ENCODE peak calls at places on chromosomes 1 and 21, in ten cellular contexts. P is fibroblast of mammary gland, V is lower lobe of right lung, B is WERI-Rb-1, T is Karpas-422, Q is hepatocyte, C is mesendoderm, L is astrocyte of the cerebellum, Z is psoas muscle, W is fibroblast of lung. Y is an unnamed sample.

GRCh38 chr1:161044908-161045748 is 649 bp downstream of the USF1 start:
- DNase-seq in B (peak), P (peak), Q (peak), V (peak), C (peak), W (peak), L (peak), T (peak), Z (peak), Y (no peak)

GRCh38 chr1:229952670-229953520 is 114.1 kb upstream of the GALNT2 start:
- DNase-seq in L (peak), P (peak), Z (no peak), T (no peak), V (no peak), C (no peak), B (no peak), W (peak), Q (no peak), Y (no peak)

GRCh38 chr1:50735443-50735842 is 224.6 kb downstream of the FAF1 start:
- DNase-seq in L (peak), Z (no peak), W (peak), V (no peak), P (peak), B (no peak), T (peak), Q (peak), C (peak), Y (no peak)

GRCh38 chr1:17744666-17745563 is 10.2 kb upstream of the ACTL8 start:
- DNase-seq in T (no peak), Z (no peak), V (no peak), Q (no peak), B (peak), C (no peak), W (no peak), P (no peak), L (no peak), Y (no peak)

GRCh38 chr1:21451981-21452411 is 12.1 kb downstream of the NBPF3 start:
- DNase-seq in V (no peak), W (peak), Q (no peak), L (no peak), B (no peak), P (no peak), Z (no peak), T (peak), C (no peak), Y (peak)

GRCh38 chr1:213852107-213852506 is 135.7 kb upstream of the PROX1 start:
- DNase-seq in Z (no peak), W (no peak), B (no peak), V (no peak), P (no peak), Q (no peak), L (no peak), T (no peak), C (no peak), Y (no peak)

GRCh38 chr21:32492376-32492775 is 79.9 kb downstream of the EVA1C start:
- DNase-seq in T (no peak), L (no peak), W (no peak), V (no peak), C (no peak), Q (no peak), P (no peak), B (no peak), Z (no peak), Y (no peak)

GRCh38 chr1:10070206-10070605 is 37.4 kb downstream of the UBE4B start:
- DNase-seq in T (no peak), W (peak), C (no peak), L (no peak), P (no peak), Z (no peak), Q (no peak), V (no peak), B (no peak), Y (no peak)

GRCh38 chr1:32606972-32607371 is 43.4 kb downstream of the ZBTB8OS start:
- DNase-seq in C (no peak), T (no peak), Q (no peak), L (no peak), W (no peak), Z (no peak), P (no peak), V (no peak), B (no peak), Y (no peak)

GRCh38 chr1:88239205-88239604 is 444.9 kb upstream of the PKN2 start:
- DNase-seq in B (no peak), C (no peak), T (no peak), Q (no peak), L (no peak), P (no peak), W (no peak), V (no peak), Z (no peak), Y (no peak)

GRCh38 chr1:14869197-14869596 is 270.7 kb downstream of the KAZN start:
- DNase-seq in V (no peak), T (no peak), Q (peak), P (no peak), B (no peak), C (no peak), W (peak), Z (no peak), L (no peak), Y (no peak)

GRCh38 chr1:162389021-162389818 is 7.7 kb downstream of the C1orf226 start:
- DNase-seq in L (peak), B (peak), V (no peak), P (peak), Z (no peak), W (peak), C (no peak), Q (peak), T (no peak), Y (no peak)

GRCh38 chr1:201254625-201255469 is 28.5 kb upstream of the PKP1 start:
- DNase-seq in C (peak), L (no peak), Q (peak), B (peak), Z (peak), W (no peak), P (peak), V (peak), T (peak), Y (no peak)

GRCh38 chr1:181260271-181260670 is 171.8 kb downstream of the IER5 start:
- DNase-seq in C (no peak), W (no peak), V (no peak), B (no peak), T (no peak), Z (no peak), L (no peak), P (no peak), Q (no peak), Y (no peak)

GRCh38 chr1:116397728-116398127 is 24.7 kb downstream of the ATP1A1 start:
- DNase-seq in L (no peak), C (no peak), W (no peak), Z (no peak), T (no peak), V (no peak), B (no peak), Q (no peak), P (no peak), Y (no peak)

GRCh38 chr1:187267745-187268277 is 439.1 kb downstream of the PLA2G4A start:
- DNase-seq in B (no peak), T (no peak), P (no peak), V (no peak), W (peak), L (no peak), Q (no peak), C (peak), Z (no peak), Y (no peak)

GRCh38 chr1:152926091-152926490 is 17.7 kb downstream of the IVL start:
- DNase-seq in L (peak), Z (no peak), T (peak), W (peak), Q (no peak), B (peak), V (no peak), C (peak), P (peak), Y (peak)

GRCh38 chr1:36231191-36231590 is 6.9 kb downstream of the THRAP3 start:
- DNase-seq in T (no peak), P (no peak), C (no peak), L (no peak), W (peak), Q (no peak), Z (no peak), V (no peak), B (no peak), Y (no peak)

GRCh38 chr1:40383095-40383487 is 9.6 kb downstream of the SMAP2 start:
- DNase-seq in V (no peak), T (no peak), P (no peak), Z (no peak), Q (no peak), B (peak), W (no peak), C (peak), L (no peak), Y (no peak)
- H3K4me3 ChIP-seq in V (peak), T (no peak), P (no peak), Z (no peak), Q (no peak), B (no peak), W (no peak), C (no peak), L (no peak), Y (no peak)

DNA sequence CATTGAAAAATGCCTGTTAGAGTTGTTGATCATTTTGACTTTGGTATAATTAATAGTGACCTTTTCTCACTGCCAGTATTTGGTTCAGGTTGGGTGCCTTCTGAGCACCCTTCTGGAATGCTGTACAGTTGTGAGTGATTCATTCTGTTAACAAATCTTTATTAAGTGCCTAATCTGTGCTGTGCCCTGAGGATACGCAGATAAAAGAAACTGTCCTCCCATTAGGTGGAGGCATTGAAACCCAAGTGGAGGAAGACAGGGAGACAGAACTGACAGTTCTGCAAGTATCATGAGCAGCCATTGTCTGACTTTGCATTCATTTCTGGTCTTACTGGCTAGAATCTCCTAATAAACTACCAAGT is 76.1 kb upstream of the ZNF326 start:
- DNase-seq in B (no peak), P (no peak), L (no peak), V (no peak), W (no peak), Z (no peak), C (no peak), T (no peak), Q (no peak), Y (no peak)
- H3K4me3 ChIP-seq in B (no peak), P (no peak), L (no peak), V (no peak), W (no peak), Z (no peak), C (no peak), T (no peak), Q (no peak), Y (no peak)

GRCh38 chr1:211132681-211133392 is 1.1 kb downstream of the KCNH1 start:
- DNase-seq in Q (no peak), T (no peak), C (no peak), V (no peak), W (no peak), Z (no peak), P (no peak), B (no peak), L (no peak), Y (no peak)

GRCh38 chr1:211129790-211130189 is 4.2 kb downstream of the KCNH1 start:
- DNase-seq in Z (no peak), Q (no peak), B (no peak), W (no peak), C (no peak), V (no peak), P (no peak), T (no peak), L (no peak), Y (no peak)

GRCh38 chr1:211133393-211133840 is 531 bp downstream of the KCNH1 start:
- DNase-seq in Q (peak), W (peak), Z (peak), V (no peak), L (no peak), C (peak), T (no peak), B (peak), P (no peak), Y (no peak)

GRCh38 chr1:211135342-211135950 is 1.5 kb upstream of the KCNH1 start:
- DNase-seq in T (peak), W (peak), Q (peak), B (no peak), Z (no peak), P (peak), V (no peak), L (peak), C (peak), Y (no peak)

GRCh38 chr1:211133841-211134669 is at the start of gene KCNH1:
- DNase-seq in W (peak), B (peak), T (peak), L (peak), Q (peak), V (peak), C (peak), Z (peak), P (peak), Y (no peak)
- H3K4me3 ChIP-seq in W (peak), B (peak), T (no peak), L (peak), Q (peak), V (peak), C (peak), Z (peak), P (peak), Y (peak)

GRCh38 chr1:2628191-2628932 is 4.5 kb downstream of the MMEL1 start:
- DNase-seq in V (peak), P (no peak), B (no peak), Q (no peak), C (no peak), Z (no peak), L (no peak), W (no peak), T (no peak), Y (no peak)
- H3K4me3 ChIP-seq in V (no peak), P (no peak), B (no peak), Q (no peak), C (no peak), Z (no peak), L (no peak), W (no peak), T (no peak), Y (no peak)

GRCh38 chr1:60073605-60074278 is at the start of gene C1orf87:
- DNase-seq in P (no peak), Q (peak), V (peak), T (no peak), B (no peak), L (no peak), C (peak), W (no peak), Z (peak), Y (no peak)
- H3K4me3 ChIP-seq in P (no peak), Q (no peak), V (peak), T (no peak), B (no peak), L (peak), C (no peak), W (no peak), Z (no peak), Y (no peak)